ENCODE peak calls at places on chromosomes 6 and 20, in four cellular contexts. Y is A549, B is HEK293T, X is GM12878. C is an unnamed sample.
A peak's percentile ranks its signal among the peaks of the same experiment; 100 is the strongest.

GRCh38 chr6:164042212-164042611 is 627.7 kb downstream of the QKI start:
- DNase-seq in X (no peak), Y (no peak), B (no peak), C (no peak)

GRCh38 chr6:151763938-151764680 is 43.4 kb upstream of the ESR1 start:
- DNase-seq in X (no peak), B (peak; percentile 78), Y (peak; percentile 53), C (peak; percentile 73)

GRCh38 chr20:50226093-50226974 is 35.7 kb downstream of the CEBPB start:
- DNase-seq in Y (no peak), X (no peak), B (no peak), C (peak; percentile 68)

GRCh38 chr20:62768234-62768814 is 27.9 kb upstream of the MRGBP start:
- DNase-seq in X (no peak), B (no peak), Y (no peak), C (no peak)

GRCh38 chr20:19826179-19826914 is 68.3 kb downstream of the RIN2 start:
- DNase-seq in Y (peak; percentile 38), X (no peak), B (no peak), C (no peak)

GRCh38 chr6:23073851-23074250 is 504.5 kb downstream of the HDGFL1 start:
- DNase-seq in Y (no peak), B (no peak), X (no peak), C (peak; percentile 29)

GRCh38 chr20:38018385-38018784 is 14.9 kb downstream of the TTI1 start:
- DNase-seq in X (no peak), B (no peak), Y (no peak), C (no peak)

GRCh38 chr6:3363296-3364025 is 93.4 kb downstream of the SLC22A23 start:
- DNase-seq in X (no peak), B (no peak), Y (no peak), C (no peak)

GRCh38 chr6:7671076-7671475 is 54.8 kb upstream of the BMP6 start:
- DNase-seq in Y (peak; percentile 57), B (no peak), X (no peak), C (peak; percentile 63)

GRCh38 chr6:20367716-20368485 is 33.8 kb upstream of the E2F3 start:
- DNase-seq in X (no peak), Y (no peak), B (no peak), C (peak; percentile 42)

GRCh38 chr20:41395669-41396664 is 29.3 kb upstream of the EMILIN3 start:
- DNase-seq in Y (no peak), B (no peak), X (no peak), C (peak; percentile 10)

GRCh38 chr6:152986978-152987377 is 4.1 kb upstream of the FBXO5 start:
- DNase-seq in X (no peak), Y (no peak), B (no peak), C (no peak)

GRCh38 chr6:152983637-152984386 is 971 bp upstream of the FBXO5 start:
- DNase-seq in B (peak; percentile 97), Y (peak; percentile 66), X (peak; percentile 84), C (peak; percentile 78)

GRCh38 chr6:152982768-152983636 is at the start of gene FBXO5:
- DNase-seq in B (peak; percentile 92), Y (peak; percentile 97), X (peak; percentile 85), C (peak; percentile 97)

GRCh38 chr6:152981989-152982767 is 663 bp downstream of the FBXO5 start:
- DNase-seq in Y (no peak), B (peak; percentile 28), X (no peak), C (no peak)

GRCh38 chr6:152984387-152984872 is 1.6 kb upstream of the FBXO5 start:
- DNase-seq in B (no peak), X (peak; percentile 51), Y (no peak), C (no peak)
- TF ChIP-seq BHLHE40 in B (no peak), X (no peak), Y (no peak), C (no peak)

GRCh38 chr6:119096683-119097310 is 18.3 kb upstream of the FAM184A start:
- DNase-seq in B (no peak), X (no peak), Y (no peak), C (peak; percentile 3)
- TF ChIP-seq BHLHE40 in B (no peak), X (no peak), Y (no peak), C (no peak)

DNA sequence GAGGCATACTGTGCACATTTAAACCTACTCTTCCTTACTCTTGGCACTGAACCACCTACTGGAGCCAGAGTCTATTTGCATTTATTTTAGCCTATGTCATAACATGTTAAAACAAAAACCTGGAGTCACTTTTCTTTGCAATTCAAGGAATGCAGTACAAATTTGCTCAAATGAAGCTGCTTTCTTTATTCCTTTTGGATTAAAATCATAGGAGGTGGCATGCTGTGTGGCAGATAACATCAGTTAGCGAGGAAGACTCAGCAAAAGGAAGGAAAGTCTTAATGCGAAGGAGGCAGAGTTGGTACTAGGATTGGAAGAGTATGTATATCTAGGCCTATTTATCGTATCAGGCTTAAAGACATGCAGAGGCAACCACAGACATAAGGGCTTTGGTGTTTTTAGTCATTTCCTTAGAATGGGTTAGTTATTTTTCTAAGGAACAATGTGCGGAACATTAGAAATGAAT is 92.9 kb downstream of the SAMD3 start:
- DNase-seq in Y (no peak), B (no peak), X (no peak), C (peak; percentile 80)
- TF ChIP-seq BHLHE40 in Y (no peak), B (no peak), X (no peak), C (no peak)

GRCh38 chr20:24039196-24039595 is 50.6 kb upstream of the GGTLC1 start:
- DNase-seq in X (no peak), Y (no peak), B (no peak), C (no peak)

GRCh38 chr20:24033151-24033550 is 44.6 kb upstream of the GGTLC1 start:
- DNase-seq in Y (no peak), X (no peak), B (no peak), C (no peak)

GRCh38 chr20:24033560-24033959 is 45.0 kb upstream of the GGTLC1 start:
- DNase-seq in B (no peak), Y (no peak), X (no peak), C (no peak)

GRCh38 chr20:24032412-24032898 is 43.9 kb upstream of the GGTLC1 start:
- DNase-seq in X (no peak), B (no peak), Y (no peak), C (no peak)

GRCh38 chr20:24034820-24035219 is 46.2 kb upstream of the GGTLC1 start:
- DNase-seq in B (no peak), Y (peak; percentile 76), X (no peak), C (no peak)
- TF ChIP-seq BHLHE40 in B (no peak), Y (no peak), X (no peak), C (no peak)

GRCh38 chr6:101001012-101001411 is 119.9 kb upstream of the ASCC3 start:
- DNase-seq in Y (no peak), X (no peak), B (no peak), C (no peak)

GRCh38 chr6:101000334-101000733 is 119.2 kb upstream of the ASCC3 start:
- DNase-seq in Y (no peak), X (no peak), B (no peak), C (no peak)

GRCh38 chr6:101001607-101002006 is 120.5 kb upstream of the ASCC3 start:
- DNase-seq in X (no peak), Y (no peak), B (no peak), C (no peak)

GRCh38 chr6:100999034-100999597 is 118.0 kb upstream of the ASCC3 start:
- DNase-seq in Y (no peak), B (no peak), X (no peak), C (no peak)

GRCh38 chr6:101003075-101003474 is 121.9 kb upstream of the ASCC3 start:
- DNase-seq in X (no peak), B (no peak), Y (no peak), C (no peak)
- TF ChIP-seq BHLHE40 in X (no peak), B (no peak), Y (no peak), C (no peak)

GRCh38 chr6:9540126-9540525 is 874.7 kb downstream of the TFAP2A start:
- DNase-seq in B (no peak), X (no peak), Y (no peak), C (peak; percentile 25)

GRCh38 chr6:9540534-9541126 is 874.2 kb downstream of the TFAP2A start:
- DNase-seq in Y (peak; percentile 49), X (no peak), B (peak; percentile 39), C (peak; percentile 67)

GRCh38 chr6:9539231-9539755 is 875.6 kb downstream of the TFAP2A start:
- DNase-seq in X (no peak), B (no peak), Y (peak; percentile 26), C (no peak)

GRCh38 chr6:9535106-9535505 is 879.8 kb downstream of the TFAP2A start:
- DNase-seq in X (no peak), B (no peak), Y (no peak), C (no peak)

GRCh38 chr6:9537381-9537780 is 877.5 kb downstream of the TFAP2A start:
- DNase-seq in X (no peak), B (no peak), Y (no peak), C (peak; percentile 25)
- TF ChIP-seq BHLHE40 in X (no peak), B (no peak), Y (no peak), C (no peak)

GRCh38 chr6:14882394-14883073 is 363.3 kb upstream of the JARID2 start:
- DNase-seq in Y (no peak), X (no peak), B (no peak), C (peak; percentile 46)

GRCh38 chr6:14883921-14884320 is 361.9 kb upstream of the JARID2 start:
- DNase-seq in Y (no peak), B (peak; percentile 28), X (no peak), C (peak; percentile 64)

GRCh38 chr6:14887986-14888574 is 357.8 kb upstream of the JARID2 start:
- DNase-seq in B (no peak), Y (no peak), X (no peak), C (no peak)

GRCh38 chr6:14887181-14887580 is 358.7 kb upstream of the JARID2 start:
- DNase-seq in Y (no peak), B (no peak), X (no peak), C (no peak)

DNA sequence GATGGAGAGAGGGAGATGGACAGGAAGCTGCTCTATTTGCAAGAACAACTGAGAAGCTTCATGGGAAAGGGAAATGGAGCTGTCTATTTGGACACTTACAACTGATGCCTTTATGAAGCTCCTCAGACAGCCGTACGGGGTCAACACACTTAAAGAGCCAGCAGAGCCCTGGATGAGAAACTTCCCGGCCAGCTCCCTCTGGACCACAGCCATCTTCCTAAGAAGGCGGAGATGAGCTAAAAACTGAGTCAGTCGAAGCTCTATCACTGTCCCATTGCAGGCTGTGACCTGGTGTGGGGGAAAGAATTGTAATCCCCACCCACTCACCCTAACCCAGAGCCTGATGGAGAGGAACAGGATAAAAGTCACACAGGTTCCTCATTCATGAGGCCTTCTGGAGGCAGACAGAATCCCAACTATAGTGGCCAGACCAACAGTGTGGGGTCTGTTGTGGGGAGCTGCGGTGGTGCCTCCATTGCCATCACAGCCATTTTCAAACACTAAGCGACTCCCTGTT is 360.3 kb upstream of the JARID2 start:
- DNase-seq in X (no peak), B (no peak), Y (no peak), C (peak; percentile 58)
- TF ChIP-seq BHLHE40 in X (no peak), B (no peak), Y (no peak), C (no peak)